ENCODE peak calls at places on chromosomes 1 and 21, in six cellular contexts. L is stomach; P is CD8-positive, alpha-beta T cell; N is cardiac muscle cell; I is CD8-positive, alpha-beta memory T cell; B is prostate gland. Z is an unnamed sample.

GRCh38 chr1:205515781-205516253 is 11.3 kb downstream of the CDK18 start:
- DNase-seq in L (no peak), P (no peak), N (peak; percentile 56), I (no peak), B (no peak), Z (peak; percentile 82)

GRCh38 chr1:177466286-177466685 is 295.5 kb downstream of the BRINP2 start:
- DNase-seq in L (no peak), P (no peak), N (no peak), I (no peak), B (no peak), Z (no peak)

GRCh38 chr1:64038965-64039926 is 164.2 kb upstream of the UBE2U start:
- DNase-seq in L (peak; percentile 36), P (no peak), N (peak; percentile 96), I (no peak), B (peak; percentile 67), Z (no peak)

GRCh38 chr1:180935326-180936109 is 22.8 kb downstream of the KIAA1614 start:
- DNase-seq in L (no peak), P (no peak), N (no peak), I (no peak), B (no peak), Z (no peak)

GRCh38 chr1:6294080-6294867 is 33.4 kb upstream of the GPR153 start:
- DNase-seq in L (no peak), P (no peak), N (no peak), I (peak; percentile 15), B (no peak), Z (no peak)

GRCh38 chr1:243256590-243256989 is 749 bp downstream of the SDCCAG8 start:
- DNase-seq in L (no peak), P (no peak), N (no peak), I (no peak), B (no peak), Z (no peak)

GRCh38 chr1:164635074-164635783 is 76.2 kb downstream of the PBX1 start:
- DNase-seq in L (no peak), P (no peak), N (no peak), I (no peak), B (no peak), Z (no peak)

GRCh38 chr1:212700892-212701819 is 1.5 kb upstream of the BATF3 start:
- DNase-seq in L (peak; percentile 39), P (no peak), N (peak; percentile 66), I (no peak), B (peak; percentile 32), Z (peak; percentile 81)

GRCh38 chr1:231160851-231161710 is 777 bp upstream of the TRIM67 start:
- DNase-seq in L (no peak), P (no peak), N (no peak), I (no peak), B (no peak), Z (peak; percentile 67)

GRCh38 chr1:183070923-183071618 is 47.9 kb downstream of the LAMC1 start:
- DNase-seq in L (no peak), P (no peak), N (peak; percentile 62), I (no peak), B (no peak), Z (no peak)

GRCh38 chr21:42414928-42415769 is 11.4 kb downstream of the UBASH3A start:
- DNase-seq in L (peak; percentile 43), P (peak; percentile 66), N (peak; percentile 61), I (peak; percentile 86), B (no peak), Z (peak; percentile 83)

GRCh38 chr1:10339815-10340214 is 59.0 kb upstream of the PGD start:
- DNase-seq in L (peak; percentile 32), P (no peak), N (peak; percentile 88), I (no peak), B (no peak), Z (no peak)

GRCh38 chr1:224660074-224660473 is 44.0 kb downstream of the CNIH3 start:
- DNase-seq in L (no peak), P (no peak), N (no peak), I (no peak), B (no peak), Z (no peak)

GRCh38 chr1:39833616-39834015 is 45.0 kb upstream of the BMP8B start:
- DNase-seq in L (no peak), P (no peak), N (no peak), I (no peak), B (no peak), Z (no peak)

GRCh38 chr1:87242445-87243185 is 86.1 kb upstream of the LMO4 start:
- DNase-seq in L (no peak), P (no peak), N (no peak), I (no peak), B (no peak), Z (no peak)

GRCh38 chr1:154557939-154558609 is 388 bp downstream of the UBE2Q1 start:
- DNase-seq in L (peak; percentile 58), P (peak; percentile 10), N (peak; percentile 25), I (peak; percentile 15), B (peak; percentile 26), Z (peak; percentile 92)

GRCh38 chr1:186682721-186683120 is 2.5 kb upstream of the PTGS2 start:
- DNase-seq in L (no peak), P (no peak), N (peak; percentile 70), I (no peak), B (no peak), Z (no peak)

GRCh38 chr1:209505044-209505443 is 78.5 kb upstream of the CAMK1G start:
- DNase-seq in L (no peak), P (no peak), N (no peak), I (no peak), B (no peak), Z (no peak)

GRCh38 chr1:203267347-203267846 is 37.9 kb upstream of the BTG2 start:
- DNase-seq in L (peak; percentile 88), P (peak; percentile 66), N (peak; percentile 91), I (peak; percentile 82), B (peak; percentile 92), Z (peak; percentile 93)

GRCh38 chr1:83508485-83509151 is 490.3 kb downstream of the TTLL7 start:
- DNase-seq in L (no peak), P (no peak), N (peak; percentile 65), I (peak; percentile 20), B (no peak), Z (no peak)

GRCh38 chr1:240766831-240767230 is 154.9 kb upstream of the GREM2 start:
- DNase-seq in L (no peak), P (no peak), N (no peak), I (no peak), B (no peak), Z (no peak)

GRCh38 chr21:18743523-18743922 is 339.9 kb upstream of the TMPRSS15 start:
- DNase-seq in L (no peak), P (no peak), N (no peak), I (no peak), B (no peak), Z (no peak)

GRCh38 chr21:15241997-15242767 is 177.4 kb upstream of the NRIP1 start:
- DNase-seq in L (no peak), P (no peak), N (no peak), I (no peak), B (no peak), Z (no peak)

GRCh38 chr1:235078927-235079381 is 49.7 kb downstream of the TOMM20 start:
- DNase-seq in L (no peak), P (no peak), N (peak; percentile 44), I (no peak), B (no peak), Z (peak; percentile 33)

GRCh38 chr21:44551290-44552015 is at the start of gene KRTAP10-2:
- DNase-seq in L (peak; percentile 21), P (no peak), N (no peak), I (no peak), B (no peak), Z (peak; percentile 51)

GRCh38 chr1:50368179-50369007 is 54.9 kb downstream of the DMRTA2 start:
- DNase-seq in L (peak; percentile 42), P (no peak), N (peak; percentile 33), I (peak; percentile 17), B (peak; percentile 20), Z (no peak)

GRCh38 chr1:156765664-156766063 is 1.7 kb upstream of the PRCC start:
- DNase-seq in L (no peak), P (no peak), N (no peak), I (no peak), B (no peak), Z (no peak)
- H3K4me3 ChIP-seq in L (no peak overlapping the region), P (no peak overlapping the region), N (peak overlapping the region; percentile 53), I (no peak overlapping the region), B (no peak overlapping the region), Z (peak overlapping the region; percentile 98)

DNA sequence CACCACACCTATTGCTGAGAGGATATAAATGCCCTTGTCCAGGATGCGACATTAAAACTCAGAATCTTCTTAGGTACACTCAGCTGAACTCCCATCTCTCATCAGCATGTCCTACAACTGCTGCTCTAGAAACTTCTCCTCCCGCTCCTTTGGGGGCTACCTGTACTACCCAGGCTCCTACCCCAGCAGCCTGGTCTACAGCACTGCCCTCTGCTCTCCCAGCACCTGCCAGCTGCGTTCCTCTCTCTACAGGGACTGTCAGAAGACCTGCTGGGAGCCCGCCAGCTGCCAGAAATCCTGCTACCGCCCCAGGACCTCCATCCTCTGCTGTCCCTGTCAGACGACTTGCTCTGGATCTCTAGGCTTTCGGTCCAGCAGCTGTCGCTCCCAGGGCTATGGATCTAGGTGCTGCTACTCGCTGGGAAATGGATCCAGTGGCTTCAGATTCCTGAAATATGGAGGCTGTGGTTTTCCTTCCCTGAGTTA is at the start of gene KRTAP13-4:
- DNase-seq in L (no peak), P (no peak), N (no peak), I (no peak), B (no peak), Z (peak; percentile 43)
- H3K27ac ChIP-seq in L (no peak within 1 kb of the TSS), P (no peak within 1 kb of the TSS), N (no peak within 1 kb of the TSS), I (no peak within 1 kb of the TSS), B (no peak within 1 kb of the TSS), Z (no peak within 1 kb of the TSS)

GRCh38 chr1:33339413-33339812 is 18.5 kb upstream of the A3GALT2 start:
- DNase-seq in L (no peak), P (no peak), N (peak; percentile 52), I (no peak), B (no peak), Z (no peak)

GRCh38 chr1:33336580-33336979 is 15.7 kb upstream of the A3GALT2 start:
- DNase-seq in L (no peak), P (no peak), N (no peak), I (no peak), B (no peak), Z (no peak)

GRCh38 chr1:33338495-33339211 is 17.8 kb upstream of the A3GALT2 start:
- DNase-seq in L (peak; percentile 65), P (no peak), N (peak; percentile 97), I (no peak), B (peak; percentile 58), Z (peak; percentile 78)

GRCh38 chr1:33335020-33335419 is 14.1 kb upstream of the A3GALT2 start:
- DNase-seq in L (no peak), P (no peak), N (peak; percentile 47), I (no peak), B (no peak), Z (no peak)

DNA sequence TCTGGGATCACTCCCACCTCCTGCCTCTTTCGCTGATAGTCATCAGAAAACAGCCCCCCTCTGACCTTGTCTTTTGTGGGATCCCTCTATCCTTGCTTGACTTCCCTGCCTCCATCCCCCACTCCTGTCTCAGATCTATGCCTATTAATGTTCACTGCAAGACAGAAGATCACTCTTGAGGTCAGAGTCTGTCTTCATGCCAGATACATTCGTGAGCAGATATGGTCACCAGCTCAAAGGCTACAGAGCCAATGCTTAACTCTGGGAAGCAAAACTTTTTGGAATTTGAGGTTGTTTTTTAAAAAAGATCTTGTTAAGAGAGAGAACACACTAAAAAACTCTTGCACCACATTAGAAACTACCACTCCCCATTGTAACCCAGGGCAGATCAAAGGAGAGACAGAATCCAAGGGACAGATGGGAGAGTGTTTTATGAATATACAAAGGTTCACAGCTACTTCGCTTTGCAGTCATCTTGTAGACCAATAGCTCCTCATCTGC is 17.1 kb upstream of the A3GALT2 start:
- DNase-seq in L (no peak), P (no peak), N (peak; percentile 82), I (no peak), B (no peak), Z (no peak)
- H3K4me1 ChIP-seq in L (peaks cover 100% of the 10 kb centered on the region), P (no peaks in the 10 kb centered on the region), N (peaks cover 52% of the 10 kb centered on the region), I (peaks cover 15% of the 10 kb centered on the region), B (peaks cover 41% of the 10 kb centered on the region), Z (peaks cover 83% of the 10 kb centered on the region)

GRCh38 chr1:245153645-245154428 is 948 bp upstream of the KIF26B start:
- DNase-seq in L (no peak), P (no peak), N (peak; percentile 33), I (no peak), B (no peak), Z (peak; percentile 79)
- H3K4me3 ChIP-seq in L (peak overlapping the region; percentile 65), P (peak overlapping the region; percentile 60), N (peak overlapping the region; percentile 86), I (peak overlapping the region; percentile 76), B (peak overlapping the region; percentile 44), Z (peak overlapping the region; percentile 73)